ENCODE peak calls at places on chromosomes 11 and 22, in nine cellular contexts. One of them, this sample, is unnamed.

GRCh38 chr11:108703916-108704315 is 39.0 kb downstream of the DDX10 start:
- DNase-seq in CD4-positive, CD25-positive, alpha-beta regulatory T cell: no peak
- DNase-seq in AG08396: no peak
- DNase-seq in activated CD4-positive, alpha-beta T cell treated with anti-CD3 and anti-CD28 coated beads, Interleukin-2, amount 10 ng/mL, durations not matched to agents 7 days and 5 days: no peak
- DNase-seq in stimulated activated CD4-positive, alpha-beta T cell treated with anti-CD3 and anti-CD28 coated beads, Interleukin-4, amount 100 ng/mL, for 48 hours: no peak
- DNase-seq in ELR: no peak
- DNase-seq in HCT116: no peak
- DNase-seq in iris pigment epithelial cell: no peak
- DNase-seq in IMR-90: no peak
- DNase-seq in this sample: no peak

GRCh38 chr11:110939471-110939870 is 227.2 kb upstream of the ARHGAP20 start:
- DNase-seq in ELR: no peak
- DNase-seq in activated CD4-positive, alpha-beta T cell treated with anti-CD3 and anti-CD28 coated beads, Interleukin-2, amount 10 ng/mL, durations not matched to agents 7 days and 5 days: no peak
- DNase-seq in HCT116: no peak
- DNase-seq in IMR-90: no peak
- DNase-seq in CD4-positive, CD25-positive, alpha-beta regulatory T cell: no peak
- DNase-seq in iris pigment epithelial cell: peak; percentile 61
- DNase-seq in AG08396: no peak
- DNase-seq in stimulated activated CD4-positive, alpha-beta T cell treated with anti-CD3 and anti-CD28 coated beads, Interleukin-4, amount 100 ng/mL, for 48 hours: no peak
- DNase-seq in this sample: no peak

GRCh38 chr11:842370-843002 is at the start of the genes POLR2L and TSPAN4:
- DNase-seq in activated CD4-positive, alpha-beta T cell treated with anti-CD3 and anti-CD28 coated beads, Interleukin-2, amount 10 ng/mL, durations not matched to agents 7 days and 5 days: peak; percentile 87
- DNase-seq in ELR: peak; percentile 94
- DNase-seq in stimulated activated CD4-positive, alpha-beta T cell treated with anti-CD3 and anti-CD28 coated beads, Interleukin-4, amount 100 ng/mL, for 48 hours: peak; percentile 86
- DNase-seq in iris pigment epithelial cell: peak; percentile 91
- DNase-seq in IMR-90: peak; percentile 84
- DNase-seq in AG08396: peak; percentile 92
- DNase-seq in CD4-positive, CD25-positive, alpha-beta regulatory T cell: peak; percentile 78
- DNase-seq in HCT116: peak; percentile 74
- DNase-seq in this sample: peak; percentile 96

GRCh38 chr11:113690619-113691569 is 15.2 kb downstream of the TMPRSS5 start:
- DNase-seq in stimulated activated CD4-positive, alpha-beta T cell treated with anti-CD3 and anti-CD28 coated beads, Interleukin-4, amount 100 ng/mL, for 48 hours: no peak
- DNase-seq in AG08396: peak; percentile 74
- DNase-seq in CD4-positive, CD25-positive, alpha-beta regulatory T cell: no peak
- DNase-seq in HCT116: peak; percentile 76
- DNase-seq in activated CD4-positive, alpha-beta T cell treated with anti-CD3 and anti-CD28 coated beads, Interleukin-2, amount 10 ng/mL, durations not matched to agents 7 days and 5 days: peak; percentile 14
- DNase-seq in ELR: peak; percentile 80
- DNase-seq in IMR-90: peak; percentile 32
- DNase-seq in iris pigment epithelial cell: peak; percentile 77
- DNase-seq in this sample: no peak

GRCh38 chr22:36860821-36861659 is at the start of gene NCF4:
- DNase-seq in activated CD4-positive, alpha-beta T cell treated with anti-CD3 and anti-CD28 coated beads, Interleukin-2, amount 10 ng/mL, durations not matched to agents 7 days and 5 days: peak; percentile 53
- DNase-seq in IMR-90: no peak
- DNase-seq in AG08396: no peak
- DNase-seq in HCT116: no peak
- DNase-seq in stimulated activated CD4-positive, alpha-beta T cell treated with anti-CD3 and anti-CD28 coated beads, Interleukin-4, amount 100 ng/mL, for 48 hours: peak; percentile 32
- DNase-seq in iris pigment epithelial cell: no peak
- DNase-seq in CD4-positive, CD25-positive, alpha-beta regulatory T cell: peak; percentile 25
- DNase-seq in ELR: no peak
- DNase-seq in this sample: peak; percentile 90

GRCh38 chr22:40329021-40329456 is 17.3 kb upstream of the ADSL start:
- DNase-seq in stimulated activated CD4-positive, alpha-beta T cell treated with anti-CD3 and anti-CD28 coated beads, Interleukin-4, amount 100 ng/mL, for 48 hours: no peak
- DNase-seq in IMR-90: no peak
- DNase-seq in HCT116: no peak
- DNase-seq in CD4-positive, CD25-positive, alpha-beta regulatory T cell: no peak
- DNase-seq in activated CD4-positive, alpha-beta T cell treated with anti-CD3 and anti-CD28 coated beads, Interleukin-2, amount 10 ng/mL, durations not matched to agents 7 days and 5 days: no peak
- DNase-seq in iris pigment epithelial cell: no peak
- DNase-seq in AG08396: no peak
- DNase-seq in ELR: no peak
- DNase-seq in this sample: no peak

GRCh38 chr11:63761870-63762661 is 6.5 kb downstream of the ZFTA start:
- DNase-seq in IMR-90: no peak
- DNase-seq in stimulated activated CD4-positive, alpha-beta T cell treated with anti-CD3 and anti-CD28 coated beads, Interleukin-4, amount 100 ng/mL, for 48 hours: no peak
- DNase-seq in iris pigment epithelial cell: no peak
- DNase-seq in HCT116: no peak
- DNase-seq in ELR: no peak
- DNase-seq in CD4-positive, CD25-positive, alpha-beta regulatory T cell: no peak
- DNase-seq in AG08396: peak; percentile 23
- DNase-seq in activated CD4-positive, alpha-beta T cell treated with anti-CD3 and anti-CD28 coated beads, Interleukin-2, amount 10 ng/mL, durations not matched to agents 7 days and 5 days: no peak
- DNase-seq in this sample: no peak

GRCh38 chr11:20609727-20610707 is 10.6 kb downstream of the SLC6A5 start:
- DNase-seq in AG08396: peak; percentile 87
- DNase-seq in activated CD4-positive, alpha-beta T cell treated with anti-CD3 and anti-CD28 coated beads, Interleukin-2, amount 10 ng/mL, durations not matched to agents 7 days and 5 days: peak; percentile 54
- DNase-seq in HCT116: peak; percentile 41
- DNase-seq in stimulated activated CD4-positive, alpha-beta T cell treated with anti-CD3 and anti-CD28 coated beads, Interleukin-4, amount 100 ng/mL, for 48 hours: peak; percentile 56
- DNase-seq in iris pigment epithelial cell: peak; percentile 69
- DNase-seq in ELR: peak; percentile 71
- DNase-seq in CD4-positive, CD25-positive, alpha-beta regulatory T cell: peak; percentile 20
- DNase-seq in IMR-90: peak; percentile 48
- DNase-seq in this sample: peak; percentile 74

GRCh38 chr11:63985812-63986155 is 454 bp upstream of the OTUB1 start:
- DNase-seq in activated CD4-positive, alpha-beta T cell treated with anti-CD3 and anti-CD28 coated beads, Interleukin-2, amount 10 ng/mL, durations not matched to agents 7 days and 5 days: peak; percentile 73
- DNase-seq in AG08396: peak; percentile 37
- DNase-seq in IMR-90: no peak
- DNase-seq in CD4-positive, CD25-positive, alpha-beta regulatory T cell: peak; percentile 53
- DNase-seq in HCT116: no peak
- DNase-seq in iris pigment epithelial cell: no peak
- DNase-seq in stimulated activated CD4-positive, alpha-beta T cell treated with anti-CD3 and anti-CD28 coated beads, Interleukin-4, amount 100 ng/mL, for 48 hours: peak; percentile 63
- DNase-seq in ELR: peak; percentile 52
- DNase-seq in this sample: no peak

GRCh38 chr22:31148516-31148915 is 8.2 kb upstream of the PLA2G3 start:
- DNase-seq in IMR-90: peak; percentile 35
- DNase-seq in HCT116: no peak
- DNase-seq in AG08396: peak; percentile 24
- DNase-seq in activated CD4-positive, alpha-beta T cell treated with anti-CD3 and anti-CD28 coated beads, Interleukin-2, amount 10 ng/mL, durations not matched to agents 7 days and 5 days: no peak
- DNase-seq in stimulated activated CD4-positive, alpha-beta T cell treated with anti-CD3 and anti-CD28 coated beads, Interleukin-4, amount 100 ng/mL, for 48 hours: no peak
- DNase-seq in ELR: no peak
- DNase-seq in CD4-positive, CD25-positive, alpha-beta regulatory T cell: no peak
- DNase-seq in iris pigment epithelial cell: peak; percentile 58
- DNase-seq in this sample: no peak

GRCh38 chr11:74729397-74729796 is 1.8 kb downstream of the CHRDL2 start:
- DNase-seq in CD4-positive, CD25-positive, alpha-beta regulatory T cell: no peak
- DNase-seq in activated CD4-positive, alpha-beta T cell treated with anti-CD3 and anti-CD28 coated beads, Interleukin-2, amount 10 ng/mL, durations not matched to agents 7 days and 5 days: no peak
- DNase-seq in ELR: no peak
- DNase-seq in HCT116: no peak
- DNase-seq in iris pigment epithelial cell: no peak
- DNase-seq in AG08396: no peak
- DNase-seq in IMR-90: no peak
- DNase-seq in stimulated activated CD4-positive, alpha-beta T cell treated with anti-CD3 and anti-CD28 coated beads, Interleukin-4, amount 100 ng/mL, for 48 hours: no peak
- DNase-seq in this sample: no peak

GRCh38 chr22:25548866-25549464 is 15.5 kb upstream of the GRK3 start:
- DNase-seq in CD4-positive, CD25-positive, alpha-beta regulatory T cell: no peak
- DNase-seq in stimulated activated CD4-positive, alpha-beta T cell treated with anti-CD3 and anti-CD28 coated beads, Interleukin-4, amount 100 ng/mL, for 48 hours: no peak
- DNase-seq in IMR-90: no peak
- DNase-seq in ELR: no peak
- DNase-seq in iris pigment epithelial cell: no peak
- DNase-seq in AG08396: no peak
- DNase-seq in HCT116: no peak
- DNase-seq in activated CD4-positive, alpha-beta T cell treated with anti-CD3 and anti-CD28 coated beads, Interleukin-2, amount 10 ng/mL, durations not matched to agents 7 days and 5 days: no peak
- DNase-seq in this sample: no peak

GRCh38 chr22:19808873-19809478 is 45.7 kb downstream of the GNB1L start:
- DNase-seq in iris pigment epithelial cell: no peak
- DNase-seq in ELR: no peak
- DNase-seq in stimulated activated CD4-positive, alpha-beta T cell treated with anti-CD3 and anti-CD28 coated beads, Interleukin-4, amount 100 ng/mL, for 48 hours: no peak
- DNase-seq in IMR-90: no peak
- DNase-seq in CD4-positive, CD25-positive, alpha-beta regulatory T cell: no peak
- DNase-seq in AG08396: no peak
- DNase-seq in HCT116: no peak
- DNase-seq in activated CD4-positive, alpha-beta T cell treated with anti-CD3 and anti-CD28 coated beads, Interleukin-2, amount 10 ng/mL, durations not matched to agents 7 days and 5 days: no peak
- DNase-seq in this sample: no peak

GRCh38 chr11:561148-562003 is 606 bp downstream of the RASSF7 start:
- DNase-seq in ELR: peak; percentile 58
- DNase-seq in stimulated activated CD4-positive, alpha-beta T cell treated with anti-CD3 and anti-CD28 coated beads, Interleukin-4, amount 100 ng/mL, for 48 hours: no peak
- DNase-seq in CD4-positive, CD25-positive, alpha-beta regulatory T cell: peak; percentile 36
- DNase-seq in HCT116: no peak
- DNase-seq in AG08396: peak; percentile 56
- DNase-seq in iris pigment epithelial cell: peak; percentile 11
- DNase-seq in IMR-90: no peak
- DNase-seq in activated CD4-positive, alpha-beta T cell treated with anti-CD3 and anti-CD28 coated beads, Interleukin-2, amount 10 ng/mL, durations not matched to agents 7 days and 5 days: peak; percentile 40
- DNase-seq in this sample: no peak

GRCh38 chr11:77106321-77106720 is 3.7 kb downstream of the OMP start:
- DNase-seq in AG08396: no peak
- DNase-seq in iris pigment epithelial cell: no peak
- DNase-seq in activated CD4-positive, alpha-beta T cell treated with anti-CD3 and anti-CD28 coated beads, Interleukin-2, amount 10 ng/mL, durations not matched to agents 7 days and 5 days: no peak
- DNase-seq in stimulated activated CD4-positive, alpha-beta T cell treated with anti-CD3 and anti-CD28 coated beads, Interleukin-4, amount 100 ng/mL, for 48 hours: no peak
- DNase-seq in IMR-90: no peak
- DNase-seq in CD4-positive, CD25-positive, alpha-beta regulatory T cell: no peak
- DNase-seq in HCT116: no peak
- DNase-seq in ELR: no peak
- DNase-seq in this sample: peak; percentile 35

GRCh38 chr11:1373536-1374214 is 16.1 kb upstream of the BRSK2 start:
- DNase-seq in activated CD4-positive, alpha-beta T cell treated with anti-CD3 and anti-CD28 coated beads, Interleukin-2, amount 10 ng/mL, durations not matched to agents 7 days and 5 days: no peak
- DNase-seq in stimulated activated CD4-positive, alpha-beta T cell treated with anti-CD3 and anti-CD28 coated beads, Interleukin-4, amount 100 ng/mL, for 48 hours: no peak
- DNase-seq in IMR-90: peak; percentile 32
- DNase-seq in ELR: peak; percentile 23
- DNase-seq in AG08396: peak; percentile 68
- DNase-seq in HCT116: no peak
- DNase-seq in CD4-positive, CD25-positive, alpha-beta regulatory T cell: no peak
- DNase-seq in iris pigment epithelial cell: peak; percentile 53
- DNase-seq in this sample: peak; percentile 17

GRCh38 chr22:32880906-32881596 is 79.5 kb downstream of the TIMP3 start:
- DNase-seq in ELR: peak; percentile 16
- DNase-seq in HCT116: no peak
- DNase-seq in CD4-positive, CD25-positive, alpha-beta regulatory T cell: no peak
- DNase-seq in iris pigment epithelial cell: peak; percentile 58
- DNase-seq in IMR-90: peak; percentile 73
- DNase-seq in activated CD4-positive, alpha-beta T cell treated with anti-CD3 and anti-CD28 coated beads, Interleukin-2, amount 10 ng/mL, durations not matched to agents 7 days and 5 days: no peak
- DNase-seq in stimulated activated CD4-positive, alpha-beta T cell treated with anti-CD3 and anti-CD28 coated beads, Interleukin-4, amount 100 ng/mL, for 48 hours: no peak
- DNase-seq in AG08396: peak; percentile 26
- DNase-seq in this sample: peak; percentile 93